ENCODE peak calls at places on chromosomes 6 and 20, in eight cellular contexts. One of them, this sample, is unnamed.

GRCh38 chr6:49978332-49979226 is 9.2 kb upstream of the DEFB113 start:
- DNase-seq in B cell: no peak
- DNase-seq in HFFc6: no peak
- DNase-seq in activated naive CD8-positive, alpha-beta T cell treated with anti-CD3 and anti-CD28 coated beads, Interleukin-2, amount 50 U/mL, for 24 hours: no peak
- DNase-seq in NCI-H1048: no peak
- DNase-seq in Right ventricle myocardium superior: no peak
- DNase-seq in kidney tubule cell: no peak
- DNase-seq in caudate nucleus: no peak
- DNase-seq in this sample: no peak

GRCh38 chr6:132960720-132961119 is 146.4 kb downstream of the RPS12 start:
- DNase-seq in B cell: no peak
- DNase-seq in HFFc6: no peak
- DNase-seq in activated naive CD8-positive, alpha-beta T cell treated with anti-CD3 and anti-CD28 coated beads, Interleukin-2, amount 50 U/mL, for 24 hours: no peak
- DNase-seq in NCI-H1048: no peak
- DNase-seq in Right ventricle myocardium superior: no peak
- DNase-seq in kidney tubule cell: peak
- DNase-seq in caudate nucleus: no peak
- DNase-seq in this sample: no peak

GRCh38 chr6:134678436-134678889 is 271.4 kb downstream of the ALDH8A1 start:
- DNase-seq in B cell: no peak
- DNase-seq in HFFc6: no peak
- DNase-seq in activated naive CD8-positive, alpha-beta T cell treated with anti-CD3 and anti-CD28 coated beads, Interleukin-2, amount 50 U/mL, for 24 hours: no peak
- DNase-seq in NCI-H1048: no peak
- DNase-seq in Right ventricle myocardium superior: peak
- DNase-seq in kidney tubule cell: peak
- DNase-seq in caudate nucleus: peak
- DNase-seq in this sample: peak

GRCh38 chr6:21586760-21587181 is 6.8 kb upstream of the SOX4 start:
- DNase-seq in B cell: no peak
- DNase-seq in HFFc6: no peak
- DNase-seq in activated naive CD8-positive, alpha-beta T cell treated with anti-CD3 and anti-CD28 coated beads, Interleukin-2, amount 50 U/mL, for 24 hours: no peak
- DNase-seq in NCI-H1048: no peak
- DNase-seq in Right ventricle myocardium superior: no peak
- DNase-seq in kidney tubule cell: no peak
- DNase-seq in caudate nucleus: no peak
- DNase-seq in this sample: peak

GRCh38 chr6:52136934-52137467 is 49.2 kb upstream of the IL17A start:
- DNase-seq in B cell: no peak
- DNase-seq in HFFc6: no peak
- DNase-seq in activated naive CD8-positive, alpha-beta T cell treated with anti-CD3 and anti-CD28 coated beads, Interleukin-2, amount 50 U/mL, for 24 hours: no peak
- DNase-seq in NCI-H1048: no peak
- DNase-seq in Right ventricle myocardium superior: no peak
- DNase-seq in kidney tubule cell: no peak
- DNase-seq in caudate nucleus: no peak
- DNase-seq in this sample: no peak

GRCh38 chr6:32886674-32887383 is 32.8 kb downstream of the PSMB9 start:
- DNase-seq in B cell: no peak
- DNase-seq in HFFc6: peak
- DNase-seq in activated naive CD8-positive, alpha-beta T cell treated with anti-CD3 and anti-CD28 coated beads, Interleukin-2, amount 50 U/mL, for 24 hours: no peak
- DNase-seq in NCI-H1048: no peak
- DNase-seq in Right ventricle myocardium superior: no peak
- DNase-seq in kidney tubule cell: peak
- DNase-seq in caudate nucleus: no peak
- DNase-seq in this sample: no peak

GRCh38 chr6:143744593-143745151 is 66.9 kb downstream of the PHACTR2 start:
- DNase-seq in B cell: no peak
- DNase-seq in HFFc6: no peak
- DNase-seq in activated naive CD8-positive, alpha-beta T cell treated with anti-CD3 and anti-CD28 coated beads, Interleukin-2, amount 50 U/mL, for 24 hours: no peak
- DNase-seq in NCI-H1048: no peak
- DNase-seq in Right ventricle myocardium superior: peak
- DNase-seq in kidney tubule cell: peak
- DNase-seq in caudate nucleus: no peak
- DNase-seq in this sample: no peak

GRCh38 chr20:13226367-13226766 is 5.3 kb downstream of the ISM1 start:
- DNase-seq in B cell: no peak
- DNase-seq in HFFc6: no peak
- DNase-seq in activated naive CD8-positive, alpha-beta T cell treated with anti-CD3 and anti-CD28 coated beads, Interleukin-2, amount 50 U/mL, for 24 hours: no peak
- DNase-seq in NCI-H1048: no peak
- DNase-seq in Right ventricle myocardium superior: no peak
- DNase-seq in kidney tubule cell: no peak
- DNase-seq in caudate nucleus: no peak
- DNase-seq in this sample: no peak

GRCh38 chr6:131286469-131287040 is 151.3 kb downstream of the AKAP7 start:
- DNase-seq in B cell: no peak
- DNase-seq in HFFc6: no peak
- DNase-seq in activated naive CD8-positive, alpha-beta T cell treated with anti-CD3 and anti-CD28 coated beads, Interleukin-2, amount 50 U/mL, for 24 hours: no peak
- DNase-seq in NCI-H1048: no peak
- DNase-seq in Right ventricle myocardium superior: no peak
- DNase-seq in kidney tubule cell: no peak
- DNase-seq in caudate nucleus: no peak
- DNase-seq in this sample: no peak

This sample was measured in cerebellar nuclear complex.